ENCODE peak calls at places on chromosomes 6 and 20, in seven cellular contexts. M is esophagus muscularis mucosa; V is IMR-90; N is CD8-positive, alpha-beta memory T cell; T is GM23248; O is colonic mucosa; J is astrocyte. H is an unnamed sample.

GRCh38 chr6:161694995-161695394 is 421.1 kb upstream of the AGPAT4 start:
- DNase-seq in J (peak; percentile 5), N (no peak), O (no peak), M (no peak), V (no peak), T (peak; percentile 62), H (no peak)

GRCh38 chr20:11473971-11474370 is 443.7 kb upstream of the BTBD3 start:
- DNase-seq in J (peak; percentile 13), N (no peak), M (no peak), O (no peak), V (no peak), T (no peak), H (no peak)

GRCh38 chr6:48429021-48429420 is 318.0 kb upstream of the PTCHD4 start:
- DNase-seq in V (peak; percentile 15), O (no peak), T (no peak), N (no peak), M (no peak), J (peak; percentile 18), H (no peak)

GRCh38 chr6:119361209-119361608 is 11.6 kb upstream of the MAN1A1 start:
- DNase-seq in T (no peak), N (no peak), J (no peak), O (no peak), V (no peak), M (no peak), H (no peak)

GRCh38 chr6:15184441-15184861 is 61.4 kb upstream of the JARID2 start:
- DNase-seq in M (no peak), J (no peak), V (no peak), N (no peak), O (no peak), T (peak; percentile 6), H (no peak)

GRCh38 chr20:15603978-15604377 is 969.3 kb downstream of the KIF16B start:
- DNase-seq in M (no peak), N (no peak), V (no peak), J (no peak), O (no peak), T (no peak), H (no peak)

GRCh38 chr20:32495217-32495565 is 89.9 kb downstream of the NOL4L start:
- DNase-seq in J (no peak), M (no peak), V (no peak), O (no peak), T (no peak), N (no peak), H (no peak)

GRCh38 chr20:50911030-50911429 is 20.2 kb downstream of the ADNP start:
- DNase-seq in N (no peak), J (peak; percentile 55), V (peak; percentile 85), O (no peak), T (peak; percentile 90), M (no peak), H (no peak)

GRCh38 chr20:58708246-58708931 is 15.8 kb downstream of the NPEPL1 start:
- DNase-seq in J (no peak), M (peak; percentile 72), O (peak; percentile 10), N (no peak), V (no peak), T (no peak), H (peak; percentile 4)

GRCh38 chr20:48771542-48771941 is 56.3 kb downstream of the PREX1 start:
- DNase-seq in O (no peak), M (no peak), V (no peak), N (no peak), T (peak; percentile 91), J (peak; percentile 56), H (no peak)

GRCh38 chr20:33133616-33133941 is 34.4 kb upstream of the BPIFA2 start:
- DNase-seq in O (no peak), M (no peak), N (no peak), J (no peak), T (no peak), V (no peak), H (no peak)

GRCh38 chr6:44920952-44921491 is 407.1 kb upstream of the RUNX2 start:
- DNase-seq in J (peak; percentile 15), O (no peak), V (no peak), T (no peak), M (no peak), N (no peak), H (no peak)

GRCh38 chr6:160137130-160137988 is 15.7 kb downstream of the SLC22A1 start:
- DNase-seq in M (no peak), V (no peak), J (no peak), T (no peak), N (no peak), O (no peak), H (no peak)

GRCh38 chr6:154494592-154494991 is 15.9 kb downstream of the CNKSR3 start:
- DNase-seq in O (no peak), V (no peak), M (no peak), N (no peak), T (no peak), J (no peak), H (no peak)

GRCh38 chr20:49112596-49113274 is 66.6 kb downstream of the CSE1L start:
- DNase-seq in M (no peak), N (no peak), T (peak; percentile 36), J (peak; percentile 32), O (no peak), V (peak; percentile 59), H (no peak)

GRCh38 chr6:3568396-3569082 is 111.7 kb upstream of the SLC22A23 start:
- DNase-seq in T (no peak), J (no peak), N (no peak), O (no peak), M (no peak), V (peak; percentile 4), H (no peak)

GRCh38 chr6:75620387-75621304 is 19.0 kb downstream of the SENP6 start:
- DNase-seq in N (no peak), O (no peak), V (no peak), J (peak; percentile 7), M (no peak), T (no peak), H (no peak)

GRCh38 chr6:44386929-44387345 is 569 bp upstream of the CDC5L start:
- DNase-seq in J (peak; percentile 52), O (peak; percentile 25), T (peak; percentile 84), N (no peak), M (no peak), V (peak; percentile 37), H (no peak)

GRCh38 chr20:19211661-19212523 is 550 bp upstream of the SLC24A3 start:
- DNase-seq in J (no peak), V (no peak), O (peak; percentile 56), M (no peak), T (peak; percentile 17), N (no peak), H (peak; percentile 19)

GRCh38 chr6:108596947-108597346 is 36.2 kb downstream of the FOXO3 start:
- DNase-seq in J (no peak), T (no peak), M (no peak), N (no peak), V (no peak), O (no peak), H (no peak)
- H3K4me1 ChIP-seq in J (peaks cover 15% of the 10 kb centered on the region), T (peaks cover 33% of the 10 kb centered on the region), M (peaks cover 98% of the 10 kb centered on the region), N (peaks cover 12% of the 10 kb centered on the region), V (peaks cover 24% of the 10 kb centered on the region), O (no peaks in the 10 kb centered on the region), H (peaks cover 58% of the 10 kb centered on the region)

GRCh38 chr6:131840441-131840840 is 32.6 kb downstream of the ENPP1 start:
- DNase-seq in V (no peak), O (no peak), N (no peak), J (no peak), T (no peak), M (no peak), H (no peak)

GRCh38 chr6:131844243-131844841 is 36.5 kb downstream of the ENPP1 start:
- DNase-seq in M (no peak), T (peak; percentile 46), V (peak; percentile 83), O (no peak), J (no peak), N (no peak), H (no peak)

GRCh38 chr6:131839388-131839787 is 31.6 kb downstream of the ENPP1 start:
- DNase-seq in M (no peak), N (no peak), V (peak; percentile 15), J (no peak), O (no peak), T (no peak), H (no peak)

GRCh38 chr6:131843768-131844167 is 35.9 kb downstream of the ENPP1 start:
- DNase-seq in O (no peak), N (no peak), J (no peak), M (no peak), V (no peak), T (no peak), H (no peak)

DNA sequence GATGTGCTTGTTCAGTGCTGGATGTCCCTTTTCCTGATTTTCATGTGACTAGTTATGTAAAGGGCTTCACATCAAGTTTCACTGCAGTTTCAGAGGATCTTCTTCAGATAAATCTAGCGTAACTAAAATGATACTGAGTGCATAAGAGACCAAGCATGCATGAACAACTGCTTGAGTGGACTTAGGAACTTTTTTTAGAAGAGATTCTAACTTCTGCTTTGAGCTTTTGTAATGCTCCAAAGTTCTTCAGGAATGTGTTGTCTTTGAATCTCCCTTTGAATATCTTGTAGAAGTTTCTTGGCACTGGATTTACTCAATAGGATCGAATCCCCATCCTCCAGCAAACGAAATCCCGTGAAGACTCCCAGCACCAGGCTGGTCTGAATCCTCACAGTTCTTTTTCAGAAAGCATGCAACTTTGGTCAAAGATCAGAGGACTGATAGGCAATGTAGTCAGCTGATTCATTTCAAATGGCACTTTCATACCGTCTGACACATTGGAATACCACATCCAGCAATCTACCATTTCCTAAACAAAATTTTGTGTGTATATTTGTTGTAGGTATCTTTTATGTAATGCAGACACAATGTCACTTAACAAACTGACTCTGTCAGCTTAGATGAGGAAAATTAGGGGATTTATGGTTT is 33.2 kb downstream of the ENPP1 start:
- DNase-seq in O (no peak), N (no peak), J (no peak), T (no peak), M (no peak), V (no peak), H (no peak)
- H3K27ac ChIP-seq in O (no peak overlapping the region), N (no peak overlapping the region), J (no peak overlapping the region), T (no peak overlapping the region), M (no peak overlapping the region), V (no peak overlapping the region), H (no peak overlapping the region)

GRCh38 chr20:5088688-5089087 is 31.1 kb downstream of the PCNA start:
- DNase-seq in J (no peak), N (no peak), T (no peak), V (no peak), O (no peak), M (no peak), H (no peak)
- H3K4me1 ChIP-seq in J (no peaks in the 10 kb centered on the region), N (peaks cover 8% of the 10 kb centered on the region), T (no peaks in the 10 kb centered on the region), V (no peaks in the 10 kb centered on the region), O (no peaks in the 10 kb centered on the region), M (no peaks in the 10 kb centered on the region), H (peaks cover 7% of the 10 kb centered on the region)

GRCh38 chr6:105795913-105796517 is 290.1 kb upstream of the PRDM1 start:
- DNase-seq in N (no peak), V (no peak), O (no peak), T (peak; percentile 36), M (no peak), J (no peak), H (no peak)

GRCh38 chr6:105798057-105798456 is 288.1 kb upstream of the PRDM1 start:
- DNase-seq in J (peak; percentile 29), T (peak; percentile 87), O (peak; percentile 19), N (no peak), V (peak; percentile 81), M (no peak), H (no peak)

GRCh38 chr6:105799051-105799450 is 287.1 kb upstream of the PRDM1 start:
- DNase-seq in V (no peak), T (peak; percentile 14), O (no peak), J (no peak), M (no peak), N (no peak), H (peak; percentile 14)

GRCh38 chr6:105794870-105795269 is 291.3 kb upstream of the PRDM1 start:
- DNase-seq in V (no peak), J (no peak), O (no peak), N (no peak), M (no peak), T (peak; percentile 35), H (no peak)

GRCh38 chr6:105797313-105797970 is 288.7 kb upstream of the PRDM1 start:
- DNase-seq in N (no peak), M (no peak), J (no peak), V (no peak), T (no peak), O (no peak), H (no peak)
- H3K27ac ChIP-seq in N (no peak overlapping the region), M (no peak overlapping the region), J (no peak overlapping the region), V (peak overlapping the region; percentile 75), T (peak overlapping the region; percentile 69), O (peak overlapping the region; percentile 10), H (peak overlapping the region; percentile 44)

H was measured in transverse colon.